ENCODE peak calls at places on chromosomes 3 and 15, in six cellular contexts. W, F, I, J, A and Q are unnamed samples.

GRCh38 chr15:91593081-91593480 is 260.4 kb upstream of the SLCO3A1 start:
- DNase-seq in W (no peak), J (no peak), I (no peak), A (no peak), F (no peak), Q (no peak)

GRCh38 chr3:178295257-178295912 is 240.9 kb upstream of the KCNMB2 start:
- DNase-seq in F (peak; percentile 98), I (no peak), J (peak; percentile 72), W (no peak), A (no peak), Q (no peak)

GRCh38 chr3:194876403-194877165 is 190.9 kb downstream of the FAM43A start:
- DNase-seq in F (no peak), A (no peak), J (no peak), I (no peak), W (no peak), Q (no peak)

GRCh38 chr3:107429330-107430181 is 52.3 kb downstream of the CCDC54 start:
- DNase-seq in W (peak; percentile 81), A (peak; percentile 72), I (peak; percentile 70), J (peak; percentile 57), F (peak; percentile 58), Q (peak; percentile 90)

GRCh38 chr15:82726816-82727215 is 17.1 kb upstream of the AP3B2 start:
- DNase-seq in W (no peak), A (no peak), J (no peak), F (no peak), I (no peak), Q (no peak)

GRCh38 chr3:193095366-193095765 is 145.7 kb upstream of the PLAAT1 start:
- DNase-seq in A (peak; percentile 36), J (no peak), W (no peak), I (no peak), F (no peak), Q (no peak)

GRCh38 chr15:88069561-88069960 is 187.0 kb downstream of the NTRK3 start:
- DNase-seq in F (no peak), W (no peak), I (no peak), J (no peak), A (no peak), Q (no peak)

GRCh38 chr15:70826634-70827033 is 27.3 kb downstream of the LARP6 start:
- DNase-seq in F (peak; percentile 76), I (no peak), J (peak; percentile 48), W (peak; percentile 80), A (peak; percentile 29), Q (no peak)

GRCh38 chr15:51067510-51067909 is 27.2 kb downstream of the TNFAIP8L3 start:
- DNase-seq in J (no peak), F (no peak), A (no peak), W (no peak), I (no peak), Q (no peak)

GRCh38 chr3:111269782-111270181 is 198.2 kb downstream of the NECTIN3 start:
- DNase-seq in A (no peak), W (no peak), F (no peak), J (no peak), I (no peak), Q (no peak)

GRCh38 chr3:124676236-124676635 is 54.0 kb upstream of the UMPS start:
- DNase-seq in F (peak; percentile 78), J (no peak), I (peak; percentile 21), A (no peak), W (no peak), Q (no peak)

GRCh38 chr15:99070268-99070667 is 34.6 kb upstream of the SYNM start:
- DNase-seq in W (no peak), J (no peak), I (no peak), A (no peak), F (no peak), Q (no peak)

GRCh38 chr3:135246027-135246426 is 451.0 kb downstream of the EPHB1 start:
- DNase-seq in A (no peak), W (no peak), F (no peak), I (no peak), J (no peak), Q (no peak)

GRCh38 chr15:84915011-84915958 is 30.8 kb downstream of the SLC28A1 start:
- DNase-seq in F (peak; percentile 63), W (peak; percentile 81), J (peak; percentile 57), I (no peak), A (peak; percentile 85), Q (no peak)

DNA sequence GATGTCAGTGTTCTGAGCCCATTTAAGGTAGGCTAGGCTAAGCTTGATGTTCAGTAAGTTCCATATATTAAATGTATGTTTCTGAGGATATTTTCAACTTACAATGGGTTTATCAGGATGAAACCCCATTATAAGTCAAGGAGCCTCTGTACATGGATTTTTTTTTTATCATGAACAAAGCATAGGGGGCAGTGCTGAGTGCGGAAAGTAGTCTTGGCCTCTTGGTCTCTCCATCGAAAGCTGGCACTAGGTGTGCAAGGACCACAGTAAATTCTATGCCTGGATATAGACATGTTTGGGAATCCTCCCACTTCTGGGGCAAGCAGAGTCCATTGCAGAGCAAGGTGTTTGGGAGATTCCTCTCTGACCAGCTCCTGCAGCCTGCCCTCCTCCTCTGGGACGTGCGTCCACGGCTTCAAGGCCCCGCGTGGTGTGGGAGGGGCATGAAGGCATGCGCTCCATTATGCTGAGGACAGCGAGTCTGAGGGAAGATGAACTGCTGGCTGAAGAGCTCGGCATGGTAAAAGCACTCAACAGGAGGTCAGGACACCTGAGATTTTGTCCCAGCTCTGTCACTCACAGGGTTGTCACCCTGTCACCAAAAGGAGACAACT is 122.9 kb upstream of the LIPC start:
- DNase-seq in J (no peak), W (no peak), I (no peak), F (no peak), A (no peak), Q (no peak)
- TF ChIP-seq CTCF in J (peak; percentile 7), W (no peak), I (no peak), F (peak; percentile 3), A (no peak), Q (peak; percentile 24)

GRCh38 chr3:160685144-160685766 is 8.3 kb downstream of the ARL14 start:
- DNase-seq in I (no peak), W (no peak), J (no peak), A (no peak), F (no peak), Q (no peak)

GRCh38 chr3:160684368-160684740 is 7.4 kb downstream of the ARL14 start:
- DNase-seq in I (no peak), F (no peak), A (no peak), J (no peak), W (no peak), Q (no peak)

GRCh38 chr3:160691151-160691550 is 14.2 kb downstream of the ARL14 start:
- DNase-seq in J (no peak), F (no peak), I (no peak), A (no peak), W (no peak), Q (no peak)

GRCh38 chr3:160691962-160692361 is 15.0 kb downstream of the ARL14 start:
- DNase-seq in A (no peak), I (no peak), F (no peak), J (no peak), W (no peak), Q (no peak)

GRCh38 chr3:160686955-160687535 is 10.1 kb downstream of the ARL14 start:
- DNase-seq in A (no peak), W (no peak), I (no peak), J (no peak), F (no peak), Q (no peak)
- TF ChIP-seq CTCF in A (peak; percentile 46), W (no peak), I (peak; percentile 53), J (no peak), F (peak; percentile 21), Q (peak; percentile 83)

GRCh38 chr3:45332901-45333407 is 55.4 kb upstream of the LARS2 start:
- DNase-seq in I (no peak), F (no peak), J (no peak), A (no peak), W (no peak), Q (no peak)

GRCh38 chr3:45333549-45333948 is 54.8 kb upstream of the LARS2 start:
- DNase-seq in F (no peak), I (no peak), W (no peak), A (no peak), J (no peak), Q (no peak)

GRCh38 chr3:45329779-45330305 is 58.5 kb upstream of the LARS2 start:
- DNase-seq in W (no peak), J (no peak), A (no peak), I (no peak), F (no peak), Q (no peak)

GRCh38 chr3:45332493-45332892 is 55.9 kb upstream of the LARS2 start:
- DNase-seq in I (no peak), J (no peak), A (no peak), F (no peak), W (no peak), Q (no peak)

DNA sequence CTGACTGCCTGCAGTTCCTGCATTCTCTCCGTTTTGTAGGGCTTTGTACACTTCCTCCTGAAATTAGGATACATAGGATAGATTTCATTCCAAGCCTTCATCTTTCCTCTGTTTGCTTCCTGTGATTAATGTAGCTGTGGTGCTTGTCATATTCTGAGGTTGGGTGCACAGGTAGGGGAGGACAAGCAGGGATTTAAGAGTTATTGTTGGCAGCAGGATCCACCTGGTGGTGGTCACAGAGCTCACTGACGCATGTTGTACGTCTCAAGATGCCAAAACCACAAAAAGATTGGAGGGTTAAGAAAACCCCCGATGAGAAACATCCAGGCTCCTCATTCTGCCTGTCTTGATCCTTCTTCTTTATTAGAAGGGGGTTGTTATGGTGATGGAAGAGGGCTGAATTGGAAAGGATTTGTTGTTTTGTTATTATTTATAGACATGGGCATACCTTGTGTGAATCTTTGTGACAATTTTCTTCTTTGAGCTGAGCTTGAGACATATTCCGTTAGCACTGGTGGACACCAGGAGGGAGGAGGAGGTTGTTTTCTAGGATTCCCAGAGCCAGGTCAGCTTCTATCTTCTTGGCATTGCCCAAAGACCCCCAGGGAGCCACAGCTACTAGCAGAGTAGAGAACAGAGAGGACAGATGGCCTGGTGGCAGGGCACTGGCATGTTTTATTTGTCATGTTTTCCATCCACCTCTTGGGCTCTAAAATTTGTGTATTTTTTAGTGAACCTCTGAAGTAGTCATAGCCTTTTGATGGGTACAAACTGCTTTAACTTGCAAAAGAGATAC is 57.7 kb upstream of the LARS2 start:
- DNase-seq in A (no peak), F (no peak), W (no peak), I (no peak), J (no peak), Q (no peak)
- TF ChIP-seq CTCF in A (no peak), F (no peak), W (no peak), I (no peak), J (no peak), Q (no peak)

GRCh38 chr3:154904328-154904727 is 175.8 kb upstream of the MME start:
- DNase-seq in F (no peak), J (no peak), I (no peak), W (no peak), A (no peak), Q (no peak)
- TF ChIP-seq CTCF in F (peak; percentile 51), J (peak; percentile 23), I (peak; percentile 55), W (no peak), A (no peak), Q (peak; percentile 75)

GRCh38 chr3:159989973-159990846 is 1.6 kb downstream of the IL12A start:
- DNase-seq in A (no peak), F (no peak), W (no peak), J (no peak), I (no peak), Q (no peak)
- TF ChIP-seq CTCF in A (no peak), F (no peak), W (no peak), J (no peak), I (peak; percentile 3), Q (no peak)